ENCODE peak calls at places on chromosomes 11 and 22, in six cellular contexts. One of them, this sample, is unnamed.

GRCh38 chr11:24617856-24618255 is 121.0 kb downstream of the LUZP2 start:
- DNase-seq in ecto neural progenitor cell: no peak
- DNase-seq in NCI-H1105: no peak
- DNase-seq in stimulated activated naive CD4-positive, alpha-beta T cell: no peak
- DNase-seq in astrocyte of the cerebellum: no peak
- DNase-seq in fibroblast of lung: no peak
- DNase-seq in this sample: no peak

GRCh38 chr11:71325418-71326327 is 73.3 kb upstream of the SHANK2 start:
- DNase-seq in ecto neural progenitor cell: no peak
- DNase-seq in NCI-H1105: no peak
- DNase-seq in stimulated activated naive CD4-positive, alpha-beta T cell: no peak
- DNase-seq in astrocyte of the cerebellum: no peak
- DNase-seq in fibroblast of lung: no peak
- DNase-seq in this sample: no peak

GRCh38 chr11:8985462-8985861 is 18.3 kb downstream of the NRIP3 start:
- DNase-seq in ecto neural progenitor cell: no peak
- DNase-seq in NCI-H1105: no peak
- DNase-seq in stimulated activated naive CD4-positive, alpha-beta T cell: no peak
- DNase-seq in astrocyte of the cerebellum: no peak
- DNase-seq in fibroblast of lung: no peak
- DNase-seq in this sample: no peak

GRCh38 chr22:40452730-40453487 is 82.5 kb downstream of the SGSM3 start:
- DNase-seq in ecto neural progenitor cell: no peak
- DNase-seq in NCI-H1105: peak
- DNase-seq in stimulated activated naive CD4-positive, alpha-beta T cell: no peak
- DNase-seq in astrocyte of the cerebellum: no peak
- DNase-seq in fibroblast of lung: no peak
- DNase-seq in this sample: no peak

GRCh38 chr11:66951927-66952337 is 6.3 kb downstream of the PC start:
- DNase-seq in ecto neural progenitor cell: no peak
- DNase-seq in NCI-H1105: peak
- DNase-seq in stimulated activated naive CD4-positive, alpha-beta T cell: no peak
- DNase-seq in astrocyte of the cerebellum: no peak
- DNase-seq in fibroblast of lung: peak
- DNase-seq in this sample: no peak

GRCh38 chr11:27313157-27313821 is 49.7 kb downstream of the CCDC34 start:
- DNase-seq in ecto neural progenitor cell: no peak
- DNase-seq in NCI-H1105: no peak
- DNase-seq in stimulated activated naive CD4-positive, alpha-beta T cell: no peak
- DNase-seq in astrocyte of the cerebellum: no peak
- DNase-seq in fibroblast of lung: no peak
- DNase-seq in this sample: peak

GRCh38 chr11:57762235-57762866 is 749 bp downstream of the CTNND1 start:
- DNase-seq in ecto neural progenitor cell: no peak
- DNase-seq in NCI-H1105: no peak
- DNase-seq in stimulated activated naive CD4-positive, alpha-beta T cell: no peak
- DNase-seq in astrocyte of the cerebellum: no peak
- DNase-seq in fibroblast of lung: no peak
- DNase-seq in this sample: no peak

GRCh38 chr11:68009391-68010000 is 631 bp upstream of the ALDH3B1 start:
- DNase-seq in ecto neural progenitor cell: no peak
- DNase-seq in NCI-H1105: no peak
- DNase-seq in stimulated activated naive CD4-positive, alpha-beta T cell: no peak
- DNase-seq in astrocyte of the cerebellum: no peak
- DNase-seq in fibroblast of lung: peak
- DNase-seq in this sample: no peak

GRCh38 chr11:71500601-71501021 is 26.5 kb upstream of the KRTAP5-7 start:
- DNase-seq in ecto neural progenitor cell: no peak
- DNase-seq in NCI-H1105: no peak
- DNase-seq in stimulated activated naive CD4-positive, alpha-beta T cell: no peak
- DNase-seq in astrocyte of the cerebellum: no peak
- DNase-seq in fibroblast of lung: peak
- DNase-seq in this sample: no peak

GRCh38 chr11:71563401-71563800 is 2.0 kb upstream of the KRTAP5-10 start:
- DNase-seq in ecto neural progenitor cell: no peak
- DNase-seq in NCI-H1105: no peak
- DNase-seq in stimulated activated naive CD4-positive, alpha-beta T cell: no peak
- DNase-seq in astrocyte of the cerebellum: no peak
- DNase-seq in fibroblast of lung: peak
- DNase-seq in this sample: no peak

GRCh38 chr11:5505363-5506048 is 4.3 kb downstream of the UBQLN3 start:
- DNase-seq in ecto neural progenitor cell: no peak
- DNase-seq in NCI-H1105: no peak
- DNase-seq in stimulated activated naive CD4-positive, alpha-beta T cell: no peak
- DNase-seq in astrocyte of the cerebellum: no peak
- DNase-seq in fibroblast of lung: no peak
- DNase-seq in this sample: no peak

GRCh38 chr11:76397383-76397782 is 16.3 kb downstream of the GVQW3 start:
- DNase-seq in ecto neural progenitor cell: no peak
- DNase-seq in NCI-H1105: no peak
- DNase-seq in stimulated activated naive CD4-positive, alpha-beta T cell: no peak
- DNase-seq in astrocyte of the cerebellum: no peak
- DNase-seq in fibroblast of lung: no peak
- DNase-seq in this sample: no peak

This sample was measured in fibroblast of the conjunctiva.